ENCODE peak calls at places on chromosomes 6 and 20, in four cellular contexts. K, P, W and D are unnamed samples.

GRCh38 chr6:14117158-14118090 is at the start of gene CD83:
- DNase-seq in K (peak; percentile 37), W (peak; percentile 73), P (peak; percentile 69), D (peak; percentile 83)

GRCh38 chr6:112234596-112234995 is 19.8 kb downstream of the LAMA4 start:
- DNase-seq in P (no peak), K (no peak), W (no peak), D (no peak)

GRCh38 chr6:30730611-30731435 is 10.7 kb downstream of the TUBB start:
- DNase-seq in P (peak; percentile 92), K (no peak), W (peak; percentile 88), D (peak; percentile 86)

GRCh38 chr6:1296542-1296941 is 15.4 kb upstream of the FOXQ1 start:
- DNase-seq in K (no peak), P (no peak), W (peak; percentile 33), D (no peak)

GRCh38 chr6:149234051-149234962 is 83.2 kb upstream of the TAB2 start:
- DNase-seq in K (no peak), W (peak; percentile 86), P (no peak), D (no peak)

GRCh38 chr6:53347250-53347920 is 1.4 kb downstream of the ELOVL5 start:
- DNase-seq in P (no peak), K (peak; percentile 3), W (peak; percentile 47), D (peak; percentile 69)

GRCh38 chr6:140256213-140256612 is 881.8 kb upstream of the CITED2 start:
- DNase-seq in K (no peak), P (no peak), W (peak; percentile 48), D (no peak)

GRCh38 chr6:63352587-63353281 is 33.0 kb upstream of the LGSN start:
- DNase-seq in P (peak; percentile 40), W (peak; percentile 22), K (peak; percentile 18), D (peak; percentile 75)

GRCh38 chr20:50136822-50137599 is 16.5 kb downstream of the PEDS1 start:
- DNase-seq in W (peak; percentile 61), K (no peak), P (no peak), D (no peak)

GRCh38 chr6:137409378-137409777 is 84.8 kb downstream of the OLIG3 start:
- DNase-seq in W (no peak), P (no peak), K (no peak), D (no peak)

GRCh38 chr20:57662313-57663240 is 42.4 kb upstream of the ZBP1 start:
- DNase-seq in K (no peak), W (no peak), P (peak; percentile 38), D (no peak)

DNA sequence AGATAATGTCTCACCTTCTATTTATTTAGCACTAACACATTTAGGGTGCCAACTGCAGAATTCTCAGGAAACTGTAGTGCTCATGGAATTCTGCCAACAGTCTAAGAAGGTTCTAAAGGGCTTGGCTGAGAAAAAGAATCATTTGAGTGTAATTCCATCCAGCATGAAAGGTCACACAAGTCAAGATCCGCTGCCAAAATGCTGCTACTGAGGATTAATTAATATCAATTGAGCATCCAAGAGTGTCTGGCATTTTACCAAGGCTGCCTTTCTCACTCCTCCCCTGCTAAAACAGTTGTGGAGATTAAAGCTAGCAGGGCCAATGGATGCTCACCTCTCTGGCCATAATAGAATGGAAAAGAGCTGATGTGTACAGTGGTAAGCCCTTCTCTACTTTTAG is 112.7 kb downstream of the FHL5 start:
- DNase-seq in K (no peak), W (no peak), P (no peak), D (no peak)
- H3K27ac ChIP-seq in K (no peak overlapping the region), W (no peak overlapping the region), P (no peak overlapping the region), D (no peak overlapping the region)

DNA sequence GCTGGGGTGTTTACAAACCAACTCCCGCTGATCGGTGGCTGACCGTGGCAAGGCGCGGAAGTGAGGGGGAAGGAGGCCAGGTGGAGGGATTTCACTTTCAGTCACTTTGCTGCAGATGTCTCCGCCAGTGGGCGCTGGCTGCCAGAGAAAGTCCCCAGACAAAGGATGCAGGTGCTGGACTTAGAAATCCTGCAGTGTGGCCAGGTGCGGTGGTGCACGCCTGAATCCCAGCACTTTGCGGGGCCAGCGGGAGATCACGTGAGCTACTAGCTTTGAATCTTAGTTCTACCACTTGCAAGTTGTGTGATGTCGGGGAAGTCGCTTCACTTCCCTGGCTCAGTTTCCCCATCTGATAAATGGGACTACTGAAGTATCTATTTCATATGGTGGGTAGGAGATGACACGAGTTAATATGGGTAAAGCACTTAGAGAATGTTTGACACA is 180.4 kb downstream of the ZNF217 start:
- DNase-seq in W (no peak), P (peak; percentile 94), K (peak; percentile 8), D (peak; percentile 59)
- H3K4me2 ChIP-seq in W (no peak overlapping the region), P (peak overlapping the region; percentile 31), K (peak overlapping the region; percentile 19), D (no peak overlapping the region)

DNA sequence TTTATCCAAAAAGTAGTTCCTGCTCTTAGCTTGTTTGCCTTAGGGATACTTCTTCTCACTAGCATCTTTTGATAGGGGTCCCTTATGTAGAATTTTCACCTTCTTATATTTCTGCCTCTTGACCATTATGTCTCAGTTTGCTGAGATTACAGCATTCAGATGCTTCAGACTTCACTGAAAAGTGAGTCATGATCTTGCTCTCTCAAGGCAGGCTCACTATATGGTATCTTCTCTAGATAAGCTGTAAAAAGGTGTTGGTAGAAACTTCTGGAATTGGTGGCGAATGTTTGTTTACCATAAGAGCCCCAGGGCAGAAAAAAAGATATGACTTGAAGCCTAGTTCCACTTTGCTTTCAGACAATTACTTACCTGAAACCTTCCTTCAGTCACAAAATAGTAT is 19.7 kb downstream of the GTPBP2 start:
- DNase-seq in K (no peak), P (no peak), W (no peak), D (no peak)
- H3K27ac ChIP-seq in K (no peak overlapping the region), P (no peak overlapping the region), W (no peak overlapping the region), D (peak overlapping the region; percentile 97)

GRCh38 chr6:45045253-45045601 is 282.9 kb upstream of the RUNX2 start:
- DNase-seq in K (no peak), W (no peak), P (no peak), D (no peak)
- H3K4me2 ChIP-seq in K (no peak overlapping the region), W (no peak overlapping the region), P (no peak overlapping the region), D (no peak overlapping the region)

DNA sequence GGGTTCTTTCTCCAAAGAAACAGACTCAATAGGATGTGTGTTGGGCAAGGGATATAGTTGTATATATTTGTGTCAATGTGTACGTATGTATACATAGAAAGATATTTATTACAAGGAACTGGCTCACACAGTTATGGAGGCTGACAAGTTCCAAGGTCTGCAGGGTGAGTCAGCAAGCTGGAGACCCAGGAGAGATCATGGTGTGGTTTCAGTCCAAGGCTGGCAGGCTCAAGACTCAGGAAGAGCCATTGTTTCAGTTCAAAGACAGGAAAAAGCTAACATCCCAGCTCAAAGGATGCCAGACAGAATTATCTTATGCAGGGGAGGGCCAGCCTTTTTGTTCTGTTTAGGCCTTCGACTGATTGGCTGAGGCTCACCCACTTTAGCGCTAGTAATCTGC is 89.9 kb upstream of the RALGAPA2 start:
- DNase-seq in K (no peak), P (no peak), W (no peak), D (no peak)
- H3K27ac ChIP-seq in K (no peak overlapping the region), P (no peak overlapping the region), W (no peak overlapping the region), D (no peak overlapping the region)

DNA sequence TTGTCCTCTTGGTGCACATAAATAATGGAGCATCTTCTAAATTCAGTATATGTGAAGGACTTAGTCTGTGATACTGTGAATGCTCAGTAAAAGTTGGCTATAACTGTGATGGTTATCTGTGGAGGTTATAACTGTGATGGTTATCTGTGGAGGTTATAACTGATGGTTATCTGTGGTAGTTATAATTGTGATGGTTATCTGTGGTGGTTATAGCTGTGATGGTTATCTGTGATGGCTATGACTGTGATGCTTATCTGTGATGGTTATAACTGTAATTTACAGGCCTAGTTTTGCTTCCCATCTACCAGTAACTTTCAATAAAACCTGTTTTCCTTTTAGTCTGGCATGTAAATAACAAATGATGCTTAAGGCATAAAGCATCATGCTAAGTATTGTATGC is 16.5 kb downstream of the PTK7 start:
- DNase-seq in W (no peak), P (no peak), K (no peak), D (no peak)
- H3K4me2 ChIP-seq in W (peak overlapping the region; percentile 87), P (no peak overlapping the region), K (no peak overlapping the region), D (no peak overlapping the region)

DNA sequence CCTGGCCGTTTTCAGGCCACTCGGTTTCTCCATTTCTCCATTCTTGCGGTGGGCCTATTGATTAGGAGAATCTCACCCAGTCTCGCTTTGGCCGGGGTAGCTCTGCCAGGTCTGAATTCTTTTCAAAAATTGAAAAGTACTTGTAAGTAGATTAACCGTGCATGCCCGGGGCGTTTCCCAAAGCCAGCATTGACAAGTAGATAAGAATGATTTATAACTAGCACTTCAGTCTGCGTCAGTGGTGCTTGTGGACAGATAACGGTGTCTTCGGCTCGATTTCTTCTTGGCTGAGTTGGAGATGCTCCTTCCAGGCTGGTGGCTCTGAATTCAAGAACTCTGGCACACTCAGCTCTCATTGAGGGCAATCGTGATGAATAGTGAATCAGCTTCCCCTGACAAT is 29.0 kb downstream of the SLC24A3 start:
- DNase-seq in W (no peak), K (no peak), P (no peak), D (no peak)
- H3K27ac ChIP-seq in W (no peak overlapping the region), K (no peak overlapping the region), P (no peak overlapping the region), D (no peak overlapping the region)